ENCODE peak calls at places on chromosome 14, in eight cellular contexts. Y is cardiac muscle cell, R is IMR-90, P is colonic mucosa, O is pancreas, H is PC-3, W is neural progenitor cell, A is Peyer's patch. U is an unnamed sample.

GRCh38 chr14:29242755-29243340 is 476.3 kb downstream of the FOXG1 start:
- DNase-seq in Y (no peak), R (peak; percentile 8), P (no peak), O (no peak), H (peak; percentile 23), W (no peak), A (no peak), U (no peak)

GRCh38 chr14:42214981-42215491 is 608.4 kb downstream of the LRFN5 start:
- DNase-seq in Y (peak; percentile 5), R (peak; percentile 86), P (no peak), O (no peak), H (peak; percentile 94), W (no peak), A (no peak), U (no peak)

GRCh38 chr14:56338674-56339073 is 220.5 kb downstream of the PELI2 start:
- DNase-seq in Y (no peak), R (peak; percentile 44), P (no peak), O (no peak), H (no peak), W (no peak), A (no peak), U (no peak)

GRCh38 chr14:76922092-76922491 is 95.9 kb downstream of the LRRC74A start:
- DNase-seq in Y (no peak), R (no peak), P (no peak), O (no peak), H (no peak), W (no peak), A (no peak), U (no peak)

GRCh38 chr14:34340226-34340625 is 121.8 kb downstream of the SPTSSA start:
- DNase-seq in Y (no peak), R (peak; percentile 71), P (no peak), O (no peak), H (peak; percentile 16), W (no peak), A (no peak), U (no peak)

GRCh38 chr14:31261859-31262739 is 54.5 kb upstream of the HECTD1 start:
- DNase-seq in Y (no peak), R (peak; percentile 63), P (no peak), O (no peak), H (peak; percentile 45), W (peak; percentile 35), A (peak; percentile 52), U (no peak)

GRCh38 chr14:65239143-65239672 is 136.9 kb upstream of the MAX start:
- DNase-seq in Y (peak; percentile 44), R (peak; percentile 77), P (peak; percentile 76), O (no peak), H (no peak), W (no peak), A (peak; percentile 85), U (no peak)

GRCh38 chr14:75163677-75164076 is 12.7 kb downstream of the TMED10 start:
- DNase-seq in Y (no peak), R (no peak), P (no peak), O (no peak), H (no peak), W (no peak), A (no peak), U (no peak)

GRCh38 chr14:97282210-97282609 is 485.0 kb downstream of the VRK1 start:
- DNase-seq in Y (no peak), R (no peak), P (no peak), O (no peak), H (no peak), W (no peak), A (no peak), U (no peak)

GRCh38 chr14:100754020-100754419 is 27.3 kb downstream of the DLK1 start:
- DNase-seq in Y (no peak), R (no peak), P (no peak), O (no peak), H (no peak), W (no peak), A (no peak), U (no peak)

GRCh38 chr14:32205984-32206383 is 2.9 kb upstream of the RNU6-8 start:
- DNase-seq in Y (no peak), R (no peak), P (no peak), O (no peak), H (peak; percentile 14), W (no peak), A (no peak), U (no peak)

GRCh38 chr14:74698471-74698870 is 14.4 kb downstream of the AREL1 start:
- DNase-seq in Y (no peak), R (no peak), P (no peak), O (no peak), H (no peak), W (no peak), A (no peak), U (no peak)

GRCh38 chr14:69763761-69764510 is 3.0 kb upstream of the SRSF5 start:
- DNase-seq in Y (no peak), R (peak; percentile 44), P (no peak), O (no peak), H (no peak), W (no peak), A (no peak), U (no peak)

GRCh38 chr14:96184737-96185136 is 19.9 kb upstream of the BDKRB2 start:
- DNase-seq in Y (no peak), R (peak; percentile 55), P (no peak), O (peak; percentile 21), H (no peak), W (no peak), A (no peak), U (no peak)

GRCh38 chr14:69880851-69881250 is 1.6 kb downstream of the SMOC1 start:
- DNase-seq in Y (no peak), R (no peak), P (no peak), O (no peak), H (no peak), W (peak; percentile 10), A (no peak), U (no peak)

GRCh38 chr14:58243790-58244555 is 670 bp upstream of the PSMA3 start:
- DNase-seq in Y (peak; percentile 4), R (no peak), P (no peak), O (no peak), H (peak; percentile 94), W (peak; percentile 12), A (no peak), U (no peak)

GRCh38 chr14:91167380-91167770 is 53.5 kb downstream of the DGLUCY start:
- DNase-seq in Y (no peak), R (no peak), P (no peak), O (no peak), H (no peak), W (no peak), A (no peak), U (no peak)

GRCh38 chr14:80117876-80118275 is 93.4 kb downstream of the DIO2 start:
- DNase-seq in Y (no peak), R (no peak), P (no peak), O (no peak), H (no peak), W (no peak), A (no peak), U (no peak)

GRCh38 chr14:64502476-64503183 is 1.0 kb downstream of the ZBTB25 start:
- DNase-seq in Y (peak; percentile 24), R (peak; percentile 16), P (peak; percentile 56), O (no peak), H (peak; percentile 43), W (peak; percentile 44), A (peak; percentile 69), U (no peak)

GRCh38 chr14:84036863-84037262 is 1493.1 kb upstream of the FLRT2 start:
- DNase-seq in Y (no peak), R (peak; percentile 42), P (no peak), O (no peak), H (peak; percentile 3), W (no peak), A (no peak), U (no peak)

GRCh38 chr14:61678966-61679365 is 16.3 kb upstream of the HIF1A start:
- DNase-seq in Y (peak; percentile 42), R (no peak), P (no peak), O (no peak), H (no peak), W (peak; percentile 86), A (no peak), U (no peak)

DNA sequence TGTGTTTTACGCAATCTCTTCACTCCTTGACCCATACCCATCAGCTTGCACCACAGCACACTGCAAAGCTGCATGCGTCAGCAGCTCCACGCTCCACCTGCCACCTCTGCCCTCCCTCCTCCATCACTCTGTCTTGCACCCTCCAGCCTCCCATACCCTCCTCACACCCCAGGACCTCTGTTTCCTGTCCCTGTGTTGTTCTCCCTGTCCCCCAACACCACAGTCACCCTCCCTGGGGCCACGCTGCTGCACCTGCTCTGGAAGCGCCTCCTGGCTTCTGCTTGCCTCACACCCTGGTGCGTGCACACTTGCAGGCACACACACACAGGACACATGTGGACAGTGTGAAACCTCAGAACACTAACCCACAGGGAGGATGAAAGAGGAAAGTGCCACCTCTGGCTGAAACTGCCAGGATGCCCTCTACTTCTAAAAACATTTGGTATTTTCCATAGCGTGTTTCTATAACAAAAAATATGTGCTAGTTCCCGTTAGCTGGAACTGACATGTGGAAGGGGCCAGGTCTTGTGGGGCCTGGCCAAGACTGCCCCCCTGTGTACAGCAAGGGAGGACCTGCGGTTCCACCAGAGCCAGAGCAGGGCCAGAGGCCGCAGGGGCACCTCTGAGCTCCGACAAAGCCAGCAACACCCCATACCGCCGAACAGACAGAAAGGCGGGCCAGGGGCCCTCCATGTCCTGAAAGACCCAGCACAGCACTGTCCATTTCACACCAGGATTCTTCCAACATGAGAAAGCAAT is 10.0 kb downstream of the BRF1 start:
- DNase-seq in Y (no peak), R (no peak), P (no peak), O (no peak), H (no peak), W (peak; percentile 44), A (no peak), U (no peak)
- TF ChIP-seq CTCF in Y (no peak), R (no peak), P (no peak), O (no peak), H (no peak), W (peak; percentile 39), A (no peak), U (no peak)

GRCh38 chr14:73238262-73238852 is 1.1 kb downstream of the PAPLN start:
- DNase-seq in Y (no peak), R (peak; percentile 73), P (no peak), O (no peak), H (peak; percentile 90), W (peak; percentile 31), A (no peak), U (peak; percentile 57)
- H3K4me3 ChIP-seq in Y (peak overlapping the region; percentile 27), R (no peak overlapping the region), P (peak overlapping the region; percentile 32), O (peak overlapping the region; percentile 29), H (peak overlapping the region; percentile 62), W (peak overlapping the region; percentile 71), A (peak overlapping the region; percentile 59), U (peak overlapping the region; percentile 27)

GRCh38 chr14:39491134-39491541 is 58.9 kb upstream of the FBXO33 start:
- DNase-seq in Y (peak; percentile 60), R (peak; percentile 52), P (no peak), O (no peak), H (peak; percentile 60), W (peak; percentile 67), A (no peak), U (no peak)
- H3K27ac ChIP-seq in Y (peak overlapping the region; percentile 59), R (no peak overlapping the region), P (no peak overlapping the region), O (no peak overlapping the region), H (no peak overlapping the region), W (peak overlapping the region; percentile 56), A (no peak overlapping the region), U (no peak overlapping the region)

DNA sequence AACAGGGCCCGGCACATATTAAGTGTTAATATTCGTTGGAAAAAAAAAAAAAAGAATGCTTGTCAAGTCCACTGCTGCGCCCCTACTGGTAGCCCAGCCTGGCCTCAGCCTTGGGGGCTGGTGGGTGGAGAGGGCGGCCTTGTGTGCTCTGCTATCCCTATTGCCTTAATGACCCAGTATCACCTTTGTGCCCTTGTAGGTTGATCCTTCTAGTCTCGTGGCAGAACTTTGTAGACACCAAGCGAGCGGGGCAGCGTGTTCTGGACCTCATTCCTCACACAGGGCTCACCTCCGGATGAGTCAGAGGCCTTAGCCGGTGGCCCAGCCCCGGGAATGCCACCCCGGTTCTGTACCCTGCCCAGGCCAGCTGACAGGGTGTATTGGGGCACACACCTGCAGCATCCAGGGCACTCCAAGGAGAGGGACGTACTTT is 1.8 kb upstream of the RCOR1 start:
- DNase-seq in Y (peak; percentile 61), R (peak; percentile 23), P (peak; percentile 36), O (no peak), H (peak; percentile 73), W (peak; percentile 49), A (peak; percentile 80), U (no peak)
- TF ChIP-seq CTCF in Y (peak; percentile 65), R (peak; percentile 42), P (no peak), O (peak; percentile 8), H (peak; percentile 45), W (peak; percentile 49), A (no peak), U (peak; percentile 44)

U was measured in RWPE2.